ENCODE peak calls at places on chromosomes 16 and 17, in four cellular contexts. S is choroid plexus epithelial cell, A is pancreas, U is fibroblast of lung. E is an unnamed sample.

GRCh38 chr16:72469932-72470331 is 298.0 kb upstream of the PMFBP1 start:
- DNase-seq in S (no peak), A (no peak), U (no peak), E (no peak)

GRCh38 chr16:57648590-57649442 is 19.3 kb upstream of the ADGRG3 start:
- DNase-seq in S (peak; percentile 88), A (peak; percentile 93), U (peak; percentile 73), E (peak; percentile 94)

GRCh38 chr17:69501591-69502468 is 87.3 kb downstream of the MAP2K6 start:
- DNase-seq in S (peak; percentile 93), A (no peak), U (peak; percentile 99), E (no peak)

GRCh38 chr17:68383443-68384321 is 73.6 kb downstream of the WIPI1 start:
- DNase-seq in S (peak; percentile 96), A (no peak), U (peak; percentile 94), E (no peak)

GRCh38 chr17:63831505-63831904 is 4.0 kb upstream of the FTSJ3 start:
- DNase-seq in S (no peak), A (no peak), U (no peak), E (no peak)

GRCh38 chr16:69240336-69240735 is 53.4 kb downstream of the SNTB2 start:
- DNase-seq in S (peak; percentile 29), A (no peak), U (no peak), E (no peak)

GRCh38 chr17:44672479-44673093 is 16.3 kb downstream of the MEIOC start:
- DNase-seq in S (peak; percentile 58), A (no peak), U (peak; percentile 59), E (no peak)

GRCh38 chr17:51666971-51667721 is 406.8 kb downstream of the UTP18 start:
- DNase-seq in S (no peak), A (no peak), U (no peak), E (no peak)

GRCh38 chr16:88719267-88719932 is 13.1 kb downstream of the CTU2 start:
- DNase-seq in S (no peak), A (no peak), U (no peak), E (no peak)

GRCh38 chr17:65360961-65361552 is 200.4 kb downstream of the AXIN2 start:
- DNase-seq in S (no peak), A (no peak), U (no peak), E (no peak)

GRCh38 chr17:36008998-36009665 is 7.8 kb upstream of the CCL15 start:
- DNase-seq in S (peak; percentile 27), A (no peak), U (peak; percentile 12), E (no peak)

GRCh38 chr16:24789881-24790280 is 55.9 kb upstream of the SLC5A11 start:
- DNase-seq in S (no peak), A (no peak), U (no peak), E (no peak)

DNA sequence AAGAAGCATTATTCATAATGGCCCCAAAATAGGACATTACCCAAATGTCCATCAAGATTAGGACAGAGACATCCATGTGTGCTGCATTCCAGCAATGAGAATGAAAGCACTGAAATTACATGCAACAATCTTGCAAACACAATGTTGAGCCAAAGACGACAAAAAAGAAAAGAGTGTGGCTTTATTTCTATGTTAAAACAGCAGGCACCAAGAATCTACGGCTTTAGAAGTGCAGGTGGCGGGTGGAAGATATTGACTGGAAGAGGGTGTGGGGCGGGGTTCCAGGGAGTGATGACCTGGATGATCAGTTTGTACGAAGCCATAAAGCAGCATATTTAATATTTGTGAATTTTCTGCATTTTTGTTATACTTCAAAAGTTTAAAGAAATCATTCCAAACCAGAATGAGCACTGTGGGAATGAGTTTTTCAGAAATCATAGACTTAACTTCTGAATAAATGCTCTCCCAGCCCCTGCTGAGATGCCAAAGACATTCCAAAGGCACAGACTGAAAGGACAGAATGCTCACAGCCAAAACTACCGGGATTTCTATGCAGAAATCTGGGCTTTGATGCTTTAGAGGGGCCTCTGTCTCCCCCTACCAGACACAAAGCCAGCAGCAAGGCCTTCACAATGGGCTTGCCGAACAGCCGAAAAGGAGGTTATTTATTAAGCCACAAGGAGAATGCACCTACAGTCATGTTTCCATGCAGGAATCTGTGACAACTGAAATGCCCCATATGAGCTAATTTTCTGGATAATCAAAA is 361.6 kb downstream of the GRIN2A start:
- DNase-seq in S (no peak), A (no peak), U (no peak), E (no peak)
- TF ChIP-seq CTCF in S (no peak), A (no peak), U (no peak), E (no peak)

GRCh38 chr16:29198231-29198630 is 208.3 kb downstream of the NPIPB11 start:
- DNase-seq in S (no peak), A (no peak), U (no peak), E (no peak)

GRCh38 chr16:29192329-29193247 is 207.7 kb downstream of the LAT start:
- DNase-seq in S (no peak), A (peak; percentile 40), U (no peak), E (no peak)
- TF ChIP-seq CTCF in S (peak; percentile 35), A (no peak), U (no peak), E (no peak)

GRCh38 chr16:85329059-85329812 is 217.0 kb upstream of the CIBAR2 start:
- DNase-seq in S (peak; percentile 65), A (peak; percentile 63), U (no peak), E (no peak)
- TF ChIP-seq CTCF in S (no peak), A (no peak), U (no peak), E (no peak)

GRCh38 chr16:74726056-74726455 is 25.4 kb upstream of the MLKL start:
- DNase-seq in S (no peak), A (no peak), U (no peak), E (no peak)

GRCh38 chr16:74723224-74723623 is 22.6 kb upstream of the MLKL start:
- DNase-seq in S (no peak), A (no peak), U (no peak), E (no peak)

GRCh38 chr16:74725641-74726040 is 25.0 kb upstream of the MLKL start:
- DNase-seq in S (no peak), A (no peak), U (no peak), E (no peak)

GRCh38 chr16:74726736-74727135 is 26.1 kb upstream of the MLKL start:
- DNase-seq in S (peak; percentile 18), A (no peak), U (no peak), E (no peak)

DNA sequence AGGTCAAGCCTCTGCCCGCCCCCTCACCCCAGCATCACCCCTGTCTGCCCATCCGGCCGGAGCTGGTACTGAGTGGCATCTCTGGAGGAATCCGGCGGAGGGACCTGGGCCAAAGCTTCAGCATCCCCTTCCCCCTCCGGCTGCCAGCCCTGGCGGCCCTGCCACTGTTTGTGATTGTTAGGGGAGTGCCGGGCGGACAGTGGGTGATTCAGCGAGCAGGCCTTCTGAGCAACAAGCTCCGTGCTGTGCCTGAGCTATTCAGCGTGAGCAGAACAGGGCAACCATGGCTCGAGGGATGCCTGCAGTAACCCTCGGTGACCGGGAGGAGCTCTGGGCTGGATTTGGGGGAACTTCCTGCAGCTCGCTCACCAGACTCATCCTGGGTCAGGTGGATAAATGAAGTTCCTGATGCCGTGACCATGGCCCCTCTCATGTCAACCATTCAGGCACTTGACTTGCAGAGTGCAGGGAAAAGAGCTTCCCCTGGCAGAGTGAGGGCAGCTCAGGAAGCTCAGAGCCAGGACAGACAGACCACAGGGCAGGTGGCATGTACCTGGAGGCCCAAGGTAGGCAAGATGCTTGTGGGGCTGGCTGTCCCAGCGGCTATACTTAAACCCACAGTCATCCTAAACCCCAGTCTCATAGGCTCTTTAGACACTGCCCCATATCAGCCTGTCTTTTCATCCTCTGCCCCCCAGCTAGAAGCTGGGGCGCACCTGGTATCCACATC is 24.3 kb upstream of the MLKL start:
- DNase-seq in S (peak; percentile 76), A (no peak), U (peak; percentile 45), E (no peak)
- TF ChIP-seq CTCF in S (peak; percentile 49), A (no peak), U (peak; percentile 15), E (no peak)

DNA sequence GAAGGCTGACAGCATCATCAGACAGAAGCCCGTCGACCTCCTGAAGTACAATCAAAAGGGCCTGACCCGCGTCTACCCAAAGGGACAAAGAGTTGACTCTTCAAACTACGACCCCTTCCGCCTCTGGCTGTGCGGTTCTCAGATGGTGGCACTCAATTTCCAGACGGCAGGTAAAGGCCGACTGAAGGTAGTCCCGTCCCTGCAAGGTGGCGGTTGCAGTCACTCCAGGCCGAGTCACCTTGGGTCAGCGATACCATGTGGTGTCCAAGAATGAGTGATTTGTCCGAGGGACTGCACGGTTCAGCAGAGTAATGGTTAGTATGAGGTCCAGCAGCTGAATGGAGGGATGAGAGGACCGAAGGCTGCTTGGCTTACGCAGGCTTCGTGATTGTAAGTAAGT is 75.1 kb downstream of the SDR42E1 start:
- DNase-seq in S (no peak), A (no peak), U (no peak), E (peak; percentile 1)
- TF ChIP-seq CTCF in S (no peak), A (no peak), U (no peak), E (no peak)